ENCODE peak calls at places on chromosomes 3 and 15, in ten cellular contexts. J is progenitor cell of endocrine pancreas, O is right lobe of liver, N is AG09309, H is A549, V is WTC11, R is AG10803, G is astrocyte of the spinal cord, S is osteocyte, A is fibroblast of lung. B is an unnamed sample.

GRCh38 chr3:13494463-13495350 is 14.6 kb downstream of the HDAC11 start:
- DNase-seq in V (peak), O (peak), A (peak), H (peak), G (no peak), N (no peak), J (no peak), S (no peak), R (peak), B (peak)

GRCh38 chr3:186290791-186291190 is 71.2 kb downstream of the DGKG start:
- DNase-seq in H (no peak), S (no peak), R (peak), G (no peak), O (no peak), V (no peak), J (no peak), N (no peak), A (no peak), B (no peak)

GRCh38 chr15:71448688-71449114 is 333.4 kb downstream of the THSD4 start:
- DNase-seq in S (no peak), N (peak), A (peak), J (peak), V (peak), H (peak), G (peak), O (no peak), R (peak), B (peak)

GRCh38 chr3:146912233-146913015 is 307.3 kb upstream of the PLSCR5 start:
- DNase-seq in R (peak), G (peak), J (no peak), S (no peak), A (no peak), V (no peak), O (no peak), N (no peak), H (no peak), B (no peak)

GRCh38 chr15:77180270-77180669 is 109.4 kb upstream of the TSPAN3 start:
- DNase-seq in J (no peak), N (no peak), A (no peak), G (no peak), S (no peak), V (no peak), R (no peak), H (no peak), O (no peak), B (no peak)

GRCh38 chr3:157515398-157515797 is 12.2 kb upstream of the VEPH1 start:
- DNase-seq in R (no peak), S (no peak), O (no peak), J (no peak), H (no peak), N (no peak), A (no peak), V (no peak), G (no peak), B (no peak)

GRCh38 chr3:189076459-189076858 is 95.3 kb upstream of the TPRG1 start:
- DNase-seq in H (no peak), A (no peak), J (no peak), R (no peak), V (no peak), N (no peak), S (no peak), O (no peak), G (no peak), B (no peak)

GRCh38 chr15:91032919-91033803 is 10.8 kb upstream of the VPS33B start:
- DNase-seq in A (no peak), O (peak), S (no peak), J (peak), V (peak), N (no peak), G (no peak), H (no peak), R (no peak), B (peak)

GRCh38 chr15:64237677-64238076 is 74.9 kb upstream of the PPIB start:
- DNase-seq in A (no peak), H (no peak), O (no peak), N (no peak), J (no peak), V (no peak), S (no peak), G (no peak), R (no peak), B (no peak)

GRCh38 chr3:64651791-64652241 is 36.0 kb downstream of the ADAMTS9 start:
- DNase-seq in V (no peak), O (no peak), S (no peak), J (no peak), A (peak), R (peak), H (no peak), G (no peak), N (no peak), B (no peak)

GRCh38 chr3:72246685-72247084 is 461.7 kb upstream of the PROK2 start:
- DNase-seq in S (no peak), N (no peak), O (no peak), H (no peak), R (no peak), G (no peak), V (no peak), A (no peak), J (no peak), B (no peak)

GRCh38 chr15:52709172-52709979 is 30.2 kb upstream of the ATOSA start:
- DNase-seq in S (no peak), N (no peak), H (no peak), G (no peak), R (no peak), J (peak), A (no peak), V (peak), O (peak), B (no peak)

GRCh38 chr3:69536306-69537020 is 150.6 kb upstream of the FRMD4B start:
- DNase-seq in H (no peak), A (no peak), R (no peak), G (no peak), J (no peak), N (no peak), O (no peak), S (no peak), V (peak), B (no peak)

GRCh38 chr3:141009496-141009895 is 41.7 kb upstream of the SPSB4 start:
- DNase-seq in N (no peak), H (no peak), R (no peak), G (no peak), V (no peak), J (no peak), A (no peak), O (no peak), S (no peak), B (no peak)

GRCh38 chr3:160564205-160564922 is 1.0 kb downstream of the KPNA4 start:
- DNase-seq in R (no peak), H (peak), S (no peak), A (peak), N (no peak), G (no peak), V (no peak), J (no peak), O (peak), B (peak)

GRCh38 chr3:123623346-123623880 is 38.6 kb upstream of the HACD2 start:
- DNase-seq in N (no peak), H (no peak), V (no peak), O (no peak), R (no peak), J (no peak), G (no peak), S (no peak), A (no peak), B (no peak)

GRCh38 chr15:64460737-64461576 is 579 bp downstream of the ZNF609 start:
- DNase-seq in G (peak), R (peak), N (peak), A (peak), O (peak), H (peak), V (peak), J (peak), S (no peak), B (no peak)

GRCh38 chr3:169945313-169945712 is 21.3 kb upstream of the SEC62 start:
- DNase-seq in J (no peak), O (no peak), S (no peak), V (no peak), G (peak), A (no peak), H (no peak), N (no peak), R (no peak), B (no peak)

GRCh38 chr3:196740476-196741400 is 1.1 kb downstream of the PAK2 start:
- DNase-seq in O (no peak), A (peak), H (no peak), G (peak), V (no peak), S (no peak), R (peak), N (no peak), J (no peak), B (no peak)

GRCh38 chr3:149120051-149120972 is 9.1 kb upstream of the HPS3 start:
- DNase-seq in H (peak), S (no peak), R (peak), A (peak), G (peak), O (no peak), N (peak), J (no peak), V (no peak), B (no peak)

GRCh38 chr3:127045435-127046045 is 62.6 kb downstream of the PLXNA1 start:
- DNase-seq in R (no peak), H (no peak), O (no peak), S (no peak), V (no peak), J (no peak), G (no peak), A (no peak), N (no peak), B (no peak)

GRCh38 chr3:197547618-197548017 is 8.2 kb downstream of the BDH1 start:
- DNase-seq in V (peak), G (no peak), O (no peak), S (no peak), H (no peak), A (no peak), R (no peak), J (no peak), N (no peak), B (peak)

DNA sequence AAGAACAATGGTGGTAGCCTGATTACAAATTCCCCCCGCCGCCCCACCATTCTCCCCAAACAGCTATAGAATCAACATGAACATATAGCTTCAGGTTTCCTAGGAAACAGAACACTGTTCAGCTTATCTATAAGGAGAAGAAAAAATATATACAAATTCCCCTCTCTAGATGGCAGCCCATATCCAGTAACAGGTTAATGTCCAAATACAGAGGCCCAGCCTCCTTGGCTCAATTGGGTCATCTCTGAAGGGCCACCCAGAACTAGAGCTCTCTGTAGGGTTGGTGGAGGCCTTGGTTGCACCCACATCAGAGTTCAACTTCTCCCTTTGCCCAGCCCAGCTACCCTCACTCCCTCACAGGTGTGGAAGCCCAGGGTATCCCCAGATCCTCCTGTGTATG is 91.5 kb upstream of the ADAMTS17 start:
- DNase-seq in G (no peak), O (no peak), S (no peak), A (no peak), R (no peak), H (no peak), J (no peak), N (no peak), V (no peak), B (no peak)
- TF ChIP-seq CTCF in G (no peak), O (peak), S (no peak), A (no peak), R (no peak), H (no peak), J (no peak), N (no peak), V (no peak), B (no peak)

GRCh38 chr3:8843347-8843746 is 73.9 kb upstream of the OXTR start:
- DNase-seq in R (no peak), O (no peak), V (no peak), J (no peak), S (no peak), A (no peak), N (no peak), H (no peak), G (peak), B (no peak)
- TF ChIP-seq CTCF in R (no peak), O (no peak), V (no peak), J (no peak), S (no peak), A (no peak), N (no peak), H (no peak), G (no peak), B (no peak)

GRCh38 chr3:57826286-57826951 is 70.3 kb downstream of the SLMAP start:
- DNase-seq in G (no peak), J (no peak), O (no peak), V (no peak), R (peak), S (no peak), H (no peak), N (no peak), A (peak), B (no peak)
- TF ChIP-seq CTCF in G (no peak), J (no peak), O (peak), V (no peak), R (peak), S (peak), H (peak), N (peak), A (no peak), B (no peak)

DNA sequence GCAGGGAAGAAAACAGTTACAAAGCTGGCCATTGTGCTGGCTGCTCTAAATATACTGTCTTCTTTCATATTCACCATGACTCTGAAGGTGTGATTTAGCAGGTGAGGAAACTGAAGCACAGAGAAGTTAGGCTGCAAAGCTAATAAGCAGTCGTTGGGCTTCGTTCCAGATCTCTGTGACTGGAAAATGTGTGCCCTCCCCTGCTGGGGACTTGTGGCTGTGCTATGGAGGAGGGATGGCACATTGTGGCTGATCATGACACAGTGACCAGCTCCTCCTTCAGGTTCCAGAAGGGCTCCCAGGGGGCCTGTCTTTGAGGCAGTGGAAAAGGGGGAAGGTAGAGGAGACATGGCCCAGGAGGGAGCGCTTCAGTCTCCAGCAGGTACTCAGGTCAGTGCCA is 19.2 kb downstream of the PXK start:
- DNase-seq in J (no peak), N (no peak), V (peak), A (no peak), R (no peak), G (no peak), O (no peak), H (no peak), S (no peak), B (no peak)
- TF ChIP-seq CTCF in J (no peak), N (no peak), V (no peak), A (no peak), R (no peak), G (no peak), O (no peak), H (no peak), S (no peak), B (no peak)

GRCh38 chr15:73712107-73712506 is 27.9 kb downstream of the CD276 start:
- DNase-seq in R (no peak), J (no peak), S (no peak), V (peak), A (no peak), N (no peak), O (no peak), H (no peak), G (no peak), B (no peak)
- TF ChIP-seq CTCF in R (peak), J (no peak), S (no peak), V (no peak), A (no peak), N (peak), O (no peak), H (no peak), G (peak), B (no peak)

DNA sequence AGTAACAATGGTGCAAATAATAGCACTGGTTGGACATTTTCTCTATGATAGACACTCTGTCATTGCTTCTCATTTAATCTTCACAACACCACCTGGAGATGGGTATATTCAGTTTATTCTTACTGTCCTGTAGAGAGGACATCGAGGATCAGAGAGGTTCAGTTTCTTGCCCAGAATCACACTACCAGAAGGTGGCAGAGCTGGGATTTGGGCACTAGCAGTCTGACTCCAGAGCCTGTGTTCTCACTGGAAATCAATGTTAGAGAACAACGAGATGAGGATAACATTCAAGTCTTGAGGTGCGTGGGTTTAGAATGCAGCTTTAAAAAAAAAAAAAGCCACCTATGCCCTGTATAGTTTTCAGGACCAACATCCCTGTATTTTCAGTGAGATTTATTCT is 127.8 kb downstream of the SYNPR start:
- DNase-seq in A (no peak), G (no peak), S (no peak), J (no peak), H (no peak), R (peak), O (no peak), N (no peak), V (no peak), B (no peak)
- TF ChIP-seq CTCF in A (no peak), G (no peak), S (no peak), J (no peak), H (no peak), R (peak), O (no peak), N (peak), V (no peak), B (no peak)

GRCh38 chr15:66843581-66843980 is 141.5 kb downstream of the SMAD6 start:
- DNase-seq in S (no peak), V (no peak), O (no peak), R (no peak), H (no peak), N (no peak), J (no peak), G (no peak), A (no peak), B (no peak)
- TF ChIP-seq CTCF in S (no peak), V (no peak), O (no peak), R (no peak), H (no peak), N (no peak), J (no peak), G (no peak), A (no peak), B (no peak)

GRCh38 chr15:70033109-70033508 is 64.6 kb downstream of the TLE3 start:
- DNase-seq in S (no peak), G (no peak), H (no peak), V (no peak), N (no peak), A (no peak), R (no peak), O (no peak), J (no peak), B (no peak)

GRCh38 chr15:70032509-70032908 is 65.2 kb downstream of the TLE3 start:
- DNase-seq in V (no peak), H (no peak), S (no peak), J (no peak), N (no peak), A (no peak), O (no peak), G (no peak), R (no peak), B (no peak)

GRCh38 chr15:70033529-70034140 is 64.1 kb downstream of the TLE3 start:
- DNase-seq in N (peak), J (no peak), V (no peak), A (peak), O (no peak), H (no peak), R (peak), G (no peak), S (no peak), B (no peak)

GRCh38 chr15:70030851-70031645 is 66.7 kb downstream of the TLE3 start:
- DNase-seq in O (no peak), A (no peak), S (no peak), H (no peak), G (no peak), N (no peak), R (no peak), V (no peak), J (no peak), B (no peak)

GRCh38 chr15:70031680-70032079 is 66.0 kb downstream of the TLE3 start:
- DNase-seq in V (no peak), H (no peak), A (no peak), S (no peak), O (no peak), J (no peak), N (no peak), R (no peak), G (no peak), B (no peak)
- TF ChIP-seq CTCF in V (no peak), H (no peak), A (no peak), S (no peak), O (no peak), J (no peak), N (no peak), R (no peak), G (no peak), B (no peak)

GRCh38 chr3:190336516-190337189 is 14.4 kb upstream of the CLDN1 start:
- DNase-seq in S (no peak), G (no peak), R (peak), N (no peak), H (no peak), O (no peak), A (peak), V (no peak), J (no peak), B (no peak)

GRCh38 chr3:190333961-190334360 is 11.7 kb upstream of the CLDN1 start:
- DNase-seq in S (no peak), V (no peak), H (no peak), A (no peak), R (no peak), J (no peak), N (no peak), O (no peak), G (no peak), B (no peak)

GRCh38 chr3:190338717-190339116 is 16.5 kb upstream of the CLDN1 start:
- DNase-seq in N (no peak), J (no peak), O (no peak), A (no peak), H (no peak), S (no peak), G (no peak), V (no peak), R (no peak), B (no peak)

GRCh38 chr3:190340071-190340470 is 17.8 kb upstream of the CLDN1 start:
- DNase-seq in O (no peak), R (no peak), A (no peak), H (no peak), J (no peak), N (no peak), V (no peak), S (no peak), G (no peak), B (no peak)

GRCh38 chr3:190339130-190339529 is 16.9 kb upstream of the CLDN1 start:
- DNase-seq in J (no peak), N (no peak), S (no peak), R (peak), V (no peak), A (no peak), H (no peak), G (peak), O (no peak), B (no peak)
- TF ChIP-seq CTCF in J (peak), N (peak), S (peak), R (peak), V (no peak), A (no peak), H (peak), G (peak), O (peak), B (peak)

B was measured in neural crest cell.